ENCODE peak calls at places on chromosomes 1 and 21, in four cellular contexts. U is H1, S is H9, I is IMR-90. K is an unnamed sample. For H3K4me1, the result is how much of the 10 kb centered on the place peaks cover.

GRCh38 chr1:204742676-204743075 is 57.1 kb upstream of the LRRN2 start:
- DNase-seq in U (peak), S (no peak), I (no peak), K (no peak)

GRCh38 chr1:26354972-26355371 is 1.0 kb upstream of the CRYBG2 start:
- DNase-seq in U (no peak), S (peak), I (no peak), K (no peak)

GRCh38 chr1:156857532-156857931 is 1.4 kb downstream of the INSRR start:
- DNase-seq in U (no peak), S (no peak), I (no peak), K (no peak)

GRCh38 chr1:201758508-201759050 is 70.4 kb upstream of the IPO9 start:
- DNase-seq in U (no peak), S (no peak), I (no peak), K (no peak)

GRCh38 chr1:13583964-13584791 is 546 bp downstream of the PDPN start:
- DNase-seq in U (peak), S (peak), I (no peak), K (peak)

GRCh38 chr21:45529785-45530422 is 12.3 kb downstream of the SLC19A1 start:
- DNase-seq in U (peak), S (no peak), I (no peak), K (no peak)

GRCh38 chr1:31984419-31985347 is 29.0 kb upstream of the KHDRBS1 start:
- DNase-seq in U (no peak), S (no peak), I (peak), K (no peak)

GRCh38 chr1:111887385-111887784 is 102.1 kb downstream of the KCND3 start:
- DNase-seq in U (no peak), S (no peak), I (no peak), K (no peak)

DNA sequence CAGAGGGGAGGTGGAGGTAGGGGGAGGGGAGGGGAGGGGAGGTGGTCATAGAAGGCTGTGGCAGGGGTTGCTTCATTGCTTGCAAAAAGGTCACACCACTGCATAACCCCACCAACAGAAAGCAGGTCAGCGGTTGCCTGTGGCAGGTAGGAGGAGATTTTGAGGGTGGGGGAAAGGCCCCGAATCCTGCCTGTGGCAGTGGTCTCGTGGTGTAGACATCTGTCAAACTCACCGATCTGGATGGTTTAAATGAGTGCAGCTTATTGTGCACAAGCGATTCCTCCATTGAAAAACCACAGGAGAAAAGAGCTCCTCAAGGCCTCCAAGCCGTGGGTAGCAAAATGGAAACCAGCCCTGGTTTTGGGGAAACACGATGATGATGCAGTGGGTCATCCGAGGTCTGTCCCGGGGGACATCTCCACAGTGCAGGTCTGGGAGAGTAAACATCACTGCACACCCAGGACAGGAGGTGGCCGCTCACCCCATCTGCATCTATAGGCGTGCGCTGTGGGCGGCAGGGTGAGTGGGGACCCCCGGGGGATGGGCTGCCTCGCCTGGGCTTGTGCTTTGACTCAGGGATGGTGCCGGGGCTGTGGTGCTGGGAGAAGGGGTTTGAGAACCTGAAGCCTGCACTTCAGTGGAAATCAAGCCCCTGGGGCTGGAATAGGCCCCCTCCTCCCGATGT is 112.3 kb downstream of the CRYAA start:
- DNase-seq in U (no peak), S (no peak), I (no peak), K (no peak)
- H2AK5ac ChIP-seq in U (no peak), S (no peak), I (no peak), K (no peak)

DNA sequence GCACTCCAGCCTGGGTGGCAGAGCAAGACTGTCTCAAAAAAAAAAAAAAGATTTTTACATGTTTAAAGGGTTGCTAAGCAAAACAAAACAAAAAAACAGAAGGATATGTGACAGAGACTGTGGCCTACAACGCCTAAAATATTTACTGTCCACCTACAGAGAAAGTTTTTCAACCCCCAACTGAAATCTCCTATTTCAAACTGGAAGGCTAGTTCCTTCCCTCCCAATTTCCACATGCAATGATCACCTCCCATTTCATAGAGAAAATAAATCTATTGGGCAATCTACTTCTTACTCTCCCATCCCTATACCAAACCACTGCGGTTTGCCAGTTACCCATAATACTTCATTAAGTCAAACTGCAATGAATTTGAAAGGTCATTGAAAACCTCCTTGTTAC is 74.2 kb downstream of the ST3GAL3 start:
- DNase-seq in U (no peak), S (no peak), I (no peak), K (no peak)
- H3K4me1 ChIP-seq in U (under half), S (under half), I (under half), K (under half)

GRCh38 chr1:59298178-59298583 is 1.3 kb downstream of the FGGY start:
- DNase-seq in U (no peak), S (no peak), I (no peak), K (no peak)
- H3K56ac ChIP-seq in U (no peak), S (no peak), I (no peak), K (no peak)

DNA sequence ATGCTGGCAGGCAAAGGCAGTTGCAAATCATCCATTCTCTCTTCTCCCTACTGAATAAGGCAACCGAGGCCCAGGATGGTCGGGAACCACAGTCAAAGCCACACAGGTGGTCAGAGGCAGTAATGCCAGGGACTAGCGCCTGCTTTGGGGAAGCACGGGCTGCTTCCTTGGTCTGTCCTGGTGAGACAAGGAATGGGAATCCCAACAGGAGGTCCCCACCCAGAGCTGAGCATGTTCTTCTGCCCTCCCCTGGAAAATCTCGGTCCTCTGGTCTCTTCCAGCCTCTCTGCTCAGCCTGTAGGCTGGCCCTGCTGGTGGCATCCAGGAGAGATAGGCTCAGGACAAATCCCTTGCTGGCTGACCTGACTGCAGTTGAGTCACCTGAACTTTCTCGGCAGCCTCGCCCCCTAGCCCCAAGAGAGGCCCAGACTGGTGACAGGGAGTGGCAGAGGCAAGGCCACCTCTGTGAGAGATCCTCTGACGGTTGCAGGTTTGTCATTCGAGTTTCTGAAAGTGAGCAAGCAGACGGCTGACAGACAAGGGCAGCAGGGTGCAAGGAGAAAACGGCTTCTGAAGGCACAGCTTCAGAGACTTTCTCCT is 5.8 kb downstream of the OLIG1 start:
- DNase-seq in U (peak), S (peak), I (no peak), K (peak)
- H2AK5ac ChIP-seq in U (peak), S (no peak), I (no peak), K (no peak)

GRCh38 chr1:3146458-3146857 is 77.5 kb downstream of the PRDM16 start:
- DNase-seq in U (no peak), S (no peak), I (no peak), K (no peak)
- H3K4me1 ChIP-seq in U (under half), S (under half), I (under half), K (under half)

GRCh38 chr1:67429011-67429527 is 1.1 kb downstream of the SERBP1 start:
- DNase-seq in U (no peak), S (no peak), I (no peak), K (no peak)
- H3K56ac ChIP-seq in U (peak), S (no peak), I (peak), K (peak)

GRCh38 chr1:19392221-19392620 is 80.1 kb downstream of the SLC66A1 start:
- DNase-seq in U (no peak), S (no peak), I (no peak), K (no peak)

GRCh38 chr1:19393051-19393450 is 80.9 kb downstream of the SLC66A1 start:
- DNase-seq in U (no peak), S (no peak), I (no peak), K (no peak)

GRCh38 chr1:19391596-19391981 is 79.5 kb downstream of the SLC66A1 start:
- DNase-seq in U (no peak), S (no peak), I (no peak), K (no peak)

GRCh38 chr1:19390166-19390850 is 78.2 kb downstream of the SLC66A1 start:
- DNase-seq in U (no peak), S (no peak), I (no peak), K (no peak)

DNA sequence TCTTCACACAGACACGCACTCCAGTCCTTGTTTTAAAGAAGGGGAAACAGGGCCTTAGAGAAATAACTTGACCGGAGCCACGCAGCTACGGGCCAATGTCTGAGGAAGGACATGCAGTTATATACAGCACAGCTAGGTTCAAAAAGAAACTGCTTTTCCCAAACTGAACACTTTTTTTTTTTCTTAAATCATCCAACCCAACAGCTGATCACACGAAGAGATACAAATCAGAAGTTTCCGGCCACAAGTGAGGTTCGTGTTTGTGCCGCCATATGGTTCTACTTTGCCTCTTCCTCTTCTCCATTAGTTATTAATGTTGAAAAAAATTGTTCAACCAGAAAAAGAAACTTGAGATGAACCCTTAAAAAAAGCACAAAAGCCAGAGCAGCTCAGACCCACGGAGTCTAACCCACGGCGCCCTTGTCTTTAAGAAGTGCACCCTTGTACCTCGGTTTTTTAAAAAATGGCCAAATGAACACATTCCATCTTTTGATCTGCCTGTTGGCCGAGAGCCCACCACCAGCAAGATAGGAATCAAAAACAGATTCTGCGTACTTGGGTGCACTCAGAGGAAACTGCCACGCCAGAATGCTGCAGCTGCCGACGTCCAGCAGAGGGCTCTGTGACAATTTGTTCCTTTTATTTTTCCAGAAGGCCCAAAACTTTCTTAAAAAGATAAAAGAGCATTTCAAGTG is 78.9 kb downstream of the SLC66A1 start:
- DNase-seq in U (no peak), S (no peak), I (peak), K (peak)
- H2AK5ac ChIP-seq in U (no peak), S (no peak), I (peak), K (no peak)

GRCh38 chr1:209653915-209654351 is 1.7 kb upstream of the LAMB3 start:
- DNase-seq in U (no peak), S (no peak), I (no peak), K (no peak)
- H3K4me1 ChIP-seq in U (under half), S (under half), I (under half), K (under half)

K was measured in mesendoderm.